ENCODE peak calls at places on chromosomes 11 and 22, in four cellular contexts. H is activated CD4-positive, alpha-beta T cell treated with anti-CD3 and anti-CD28 coated beads for 48 hours; V is AG08396; Q is stimulated activated CD8-positive, alpha-beta memory T cell treated with anti-CD3 and anti-CD28 coated beads, Interleukin-4, amount 100 ng/mL, for 4 hours. D is an unnamed sample.

GRCh38 chr11:47858169-47858543 is 10.0 kb upstream of the NUP160 start:
- DNase-seq in H (no peak), V (peak), Q (no peak), D (peak)

GRCh38 chr11:13462311-13462927 is 603 bp downstream of the BTBD10 start:
- DNase-seq in H (peak), V (peak), Q (peak), D (peak)

GRCh38 chr11:13040969-13041561 is 31.9 kb downstream of the RASSF10 start:
- DNase-seq in H (no peak), V (no peak), Q (no peak), D (no peak)

GRCh38 chr11:35525501-35526175 is at the start of gene PAMR1:
- DNase-seq in H (peak), V (peak), Q (no peak), D (peak)

GRCh38 chr11:43576834-43577521 is 103.6 kb upstream of the HSD17B12 start:
- DNase-seq in H (peak), V (peak), Q (no peak), D (peak)

GRCh38 chr11:35192347-35192746 is 53.4 kb downstream of the CD44 start:
- DNase-seq in H (no peak), V (no peak), Q (no peak), D (no peak)

GRCh38 chr11:66080055-66080817 is 10.2 kb downstream of the PACS1 start:
- DNase-seq in H (peak), V (peak), Q (peak), D (peak)

GRCh38 chr11:65392899-65393298 is 6.5 kb downstream of the FRMD8 start:
- DNase-seq in H (no peak), V (no peak), Q (no peak), D (no peak)

GRCh38 chr11:73288197-73288872 is 16.2 kb downstream of the P2RY6 start:
- DNase-seq in H (no peak), V (no peak), Q (no peak), D (no peak)

GRCh38 chr11:5831196-5831829 is 10.4 kb downstream of the OR52E6 start:
- DNase-seq in H (no peak), V (no peak), Q (no peak), D (no peak)

GRCh38 chr11:127445476-127445875 is 444.9 kb upstream of the KIRREL3 start:
- DNase-seq in H (no peak), V (no peak), Q (no peak), D (no peak)

GRCh38 chr11:107275632-107276031 is 182.0 kb downstream of the CWF19L2 start:
- DNase-seq in H (no peak), V (no peak), Q (no peak), D (no peak)

GRCh38 chr22:30982501-30982900 is 13.4 kb downstream of the TUG1 start:
- DNase-seq in H (no peak), V (no peak), Q (no peak), D (no peak)

GRCh38 chr22:19874307-19875060 is 19.8 kb upstream of the GNB1L start:
- DNase-seq in H (peak), V (no peak), Q (no peak), D (no peak)

GRCh38 chr11:105538531-105538930 is 71.3 kb upstream of the GRIA4 start:
- DNase-seq in H (no peak), V (no peak), Q (no peak), D (no peak)

D was measured in A172.